ENCODE peak calls at places on chromosomes 13 and 19, in four cellular contexts. T is myocyte; F is activated T-cell treated with anti-CD3 and anti-CD28 coated beads, Interleukin-2, amount 50 U/mL, for 48 hours; B is NCI-H2081. K is an unnamed sample.

GRCh38 chr19:36987091-36987490 is 71.0 kb downstream of the ZNF568 start:
- DNase-seq in B (no peak), F (no peak), T (peak), K (peak)

GRCh38 chr13:47679391-47679790 is 321.7 kb downstream of the SUCLA2 start:
- DNase-seq in F (no peak), T (no peak), B (no peak), K (no peak)

GRCh38 chr19:33306191-33306590 is 3.9 kb upstream of the CEBPA start:
- DNase-seq in B (no peak), F (no peak), T (no peak), K (no peak)

GRCh38 chr13:20847298-20847697 is 55.2 kb downstream of the XPO4 start:
- DNase-seq in B (no peak), F (no peak), T (peak), K (no peak)

GRCh38 chr19:7533281-7533819 is 2.2 kb upstream of the PNPLA6 start:
- DNase-seq in B (no peak), T (peak), F (no peak), K (peak)

GRCh38 chr13:24605923-24606372 is 74.3 kb upstream of the ATP12A start:
- DNase-seq in B (no peak), F (peak), T (peak), K (no peak)

GRCh38 chr13:104253063-104253680 is 1187.0 kb upstream of the SLC10A2 start:
- DNase-seq in F (no peak), B (no peak), T (no peak), K (no peak)

GRCh38 chr13:23731709-23732108 is 157.5 kb downstream of the MIPEP start:
- DNase-seq in T (no peak), B (no peak), F (no peak), K (no peak)

GRCh38 chr13:32837307-32837972 is 178.8 kb upstream of the KL start:
- DNase-seq in T (no peak), F (no peak), B (peak), K (no peak)

GRCh38 chr13:113592571-113592970 is 8.0 kb downstream of the TFDP1 start:
- DNase-seq in B (no peak), T (no peak), F (peak), K (peak)

GRCh38 chr19:29587518-29587986 is 18.5 kb upstream of the POP4 start:
- DNase-seq in F (peak), B (no peak), T (peak), K (no peak)

GRCh38 chr19:6730153-6730804 is 7.1 kb downstream of the GPR108 start:
- DNase-seq in F (peak), B (no peak), T (no peak), K (peak)

GRCh38 chr13:25172303-25172630 is 179 bp upstream of the AMER2 start:
- DNase-seq in T (no peak), B (no peak), F (no peak), K (no peak)

GRCh38 chr13:59744747-59745394 is 418.9 kb downstream of the DIAPH3 start:
- DNase-seq in T (no peak), B (no peak), F (no peak), K (no peak)

GRCh38 chr13:37910790-37911189 is 41.2 kb upstream of the TRPC4 start:
- DNase-seq in T (no peak), B (no peak), F (no peak), K (no peak)

GRCh38 chr13:44151474-44151873 is 222.2 kb upstream of the SERP2 start:
- DNase-seq in F (no peak), B (no peak), T (no peak), K (no peak)

GRCh38 chr13:35765387-35765786 is 288.9 kb upstream of the MAB21L1 start:
- DNase-seq in T (no peak), F (no peak), B (no peak), K (peak)

GRCh38 chr13:27790523-27790922 is 1.8 kb upstream of the GSX1 start:
- DNase-seq in B (no peak), T (no peak), F (no peak), K (no peak)

GRCh38 chr19:52188822-52189744 is 769 bp upstream of the PPP2R1A start:
- DNase-seq in T (no peak), F (peak), B (peak), K (peak)

GRCh38 chr19:5035105-5035761 is 66.3 kb downstream of the KDM4B start:
- DNase-seq in T (no peak), B (no peak), F (no peak), K (no peak)

GRCh38 chr13:49503951-49504350 is 8.2 kb downstream of the PHF11 start:
- DNase-seq in T (no peak), F (no peak), B (no peak), K (no peak)

GRCh38 chr19:17020823-17021222 is 5.8 kb downstream of the CPAMD8 start:
- DNase-seq in T (no peak), B (no peak), F (no peak), K (peak)

GRCh38 chr19:33194884-33195710 is 967 bp downstream of the LRP3 start:
- DNase-seq in F (no peak), B (no peak), T (peak), K (peak)

GRCh38 chr13:36344886-36345437 is 1.2 kb downstream of the SPART start:
- DNase-seq in B (no peak), T (peak), F (no peak), K (peak)

GRCh38 chr19:57099199-57099661 is 20.6 kb upstream of the USP29 start:
- DNase-seq in F (peak), B (no peak), T (no peak), K (peak)

GRCh38 chr13:93151277-93151676 is 75.3 kb upstream of the GPC6 start:
- DNase-seq in B (no peak), T (peak), F (no peak), K (no peak)

K was measured in SJCRH30.